ENCODE peak calls at places on chromosomes 4 and X, in six cellular contexts. D is lung, T is PC-9, G is upper lobe of right lung, I is right lobe of liver, Z is uterus. U is an unnamed sample. For H3K9me3, the result is how much of the 10 kb centered on the place peaks cover.

GRCh38 chr4:153154010-153154975 is 50.0 kb upstream of the TRIM2 start:
- DNase-seq in D (peak), I (no peak), T (peak), G (no peak), Z (no peak), U (no peak)

GRCh38 chr4:41505161-41505653 is 32.8 kb upstream of the LIMCH1 start:
- DNase-seq in Z (no peak), I (no peak), T (no peak), G (no peak), D (no peak), U (peak)

GRCh38 chr4:96193061-96193460 is 353.2 kb downstream of the PDHA2 start:
- DNase-seq in Z (no peak), D (no peak), T (no peak), G (no peak), I (no peak), U (no peak)

GRCh38 chrX:4735299-4735698 is 1021.9 kb upstream of the PRKX start:
- DNase-seq in D (no peak), T (no peak), Z (no peak), I (no peak), G (no peak), U (no peak)

GRCh38 chr4:81919238-81919637 is 447.5 kb upstream of the RASGEF1B start:
- DNase-seq in Z (no peak), D (no peak), T (no peak), G (no peak), I (no peak), U (no peak)

GRCh38 chr4:3801931-3802550 is 35.9 kb downstream of the ADRA2C start:
- DNase-seq in Z (no peak), T (no peak), I (no peak), G (no peak), D (no peak), U (no peak)

GRCh38 chrX:45767021-45767491 is 566.4 kb upstream of the DIPK2B start:
- DNase-seq in Z (no peak), I (no peak), G (no peak), T (no peak), D (no peak), U (no peak)

GRCh38 chr4:118816538-118817177 is 19.3 kb downstream of the SEC24D start:
- DNase-seq in T (no peak), I (no peak), G (no peak), Z (no peak), D (no peak), U (no peak)

GRCh38 chr4:33226783-33227182 is 2506.6 kb downstream of the PCDH7 start:
- DNase-seq in T (no peak), G (no peak), I (no peak), Z (no peak), D (no peak), U (no peak)

GRCh38 chrX:10519278-10519677 is 101.1 kb downstream of the MID1 start:
- DNase-seq in I (no peak), D (no peak), Z (no peak), T (no peak), G (no peak), U (no peak)

GRCh38 chrX:66045894-66046293 is 6.0 kb upstream of the VSIG4 start:
- DNase-seq in D (no peak), I (no peak), G (no peak), T (no peak), Z (no peak), U (no peak)

GRCh38 chr4:974668-975067 is 1.3 kb upstream of the DGKQ start:
- DNase-seq in I (no peak), T (no peak), G (no peak), D (no peak), Z (no peak), U (no peak)

GRCh38 chr4:110418641-110419040 is 57.3 kb upstream of the ENPEP start:
- DNase-seq in I (no peak), D (no peak), T (no peak), G (no peak), Z (no peak), U (no peak)

GRCh38 chrX:48961585-48962091 is 4.2 kb upstream of the OTUD5 start:
- DNase-seq in D (no peak), T (no peak), I (no peak), Z (no peak), G (no peak), U (no peak)
- H3K27ac ChIP-seq in D (no peak), T (no peak), I (no peak), Z (no peak), G (no peak), U (no peak)

GRCh38 chrX:137032378-137032694 is 1.5 kb downstream of the GPR101 start:
- DNase-seq in I (no peak), T (no peak), D (no peak), Z (no peak), G (no peak), U (no peak)

GRCh38 chrX:137034508-137034872 is 695 bp upstream of the GPR101 start:
- DNase-seq in D (no peak), Z (no peak), I (no peak), G (no peak), T (no peak), U (no peak)

GRCh38 chrX:137033774-137034507 is at the start of gene GPR101:
- DNase-seq in G (no peak), I (no peak), D (no peak), T (no peak), Z (no peak), U (no peak)

GRCh38 chrX:137031517-137032377 is 2.0 kb downstream of the GPR101 start:
- DNase-seq in Z (no peak), I (peak), G (no peak), T (no peak), D (no peak), U (no peak)

DNA sequence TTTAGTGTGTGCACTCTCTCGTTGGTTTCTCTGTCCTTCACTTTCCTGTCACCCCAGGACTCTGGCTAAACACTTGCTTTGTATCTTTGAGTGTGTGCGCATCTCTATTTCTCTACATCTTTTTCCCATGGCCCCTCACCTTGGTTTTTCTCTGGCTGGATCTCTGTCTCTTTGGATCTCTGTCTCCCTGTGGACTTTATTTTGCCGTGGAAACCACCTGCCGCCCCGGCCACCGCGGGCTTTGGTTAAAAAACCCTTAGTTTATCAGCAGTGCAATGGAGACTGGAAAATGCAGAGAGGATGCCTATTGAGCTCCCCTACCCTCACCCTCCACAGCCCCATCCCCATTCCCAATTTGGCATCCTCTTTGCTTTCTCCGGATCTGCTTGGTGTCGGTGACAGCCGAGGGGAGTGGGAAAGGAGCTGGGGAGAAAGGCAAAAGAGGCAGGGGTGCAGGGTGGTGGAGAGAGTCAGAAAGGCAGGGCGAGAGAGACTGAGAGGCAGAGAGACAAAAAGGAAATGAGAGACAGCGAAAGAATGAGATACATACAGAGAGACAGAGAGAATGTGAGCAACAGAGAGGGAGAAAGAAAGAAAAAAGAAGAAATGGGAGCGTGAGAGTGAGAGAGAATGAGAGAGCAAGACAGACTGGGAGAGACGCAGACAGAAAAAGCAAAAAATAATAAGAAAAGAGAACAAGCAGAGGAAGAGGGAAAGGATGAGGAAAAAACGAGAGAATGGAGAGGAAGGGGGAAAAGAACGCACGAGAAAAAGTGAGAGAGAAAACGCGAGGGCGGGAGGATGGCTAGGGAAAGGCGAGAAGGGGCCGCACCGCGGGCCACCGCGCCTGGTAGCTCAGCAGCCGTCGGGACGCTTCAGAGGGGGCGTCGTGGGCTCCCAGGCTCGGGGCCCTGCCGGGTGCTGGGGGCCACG is 688 bp downstream of the GPR101 start:
- DNase-seq in T (no peak), D (no peak), Z (no peak), I (no peak), G (no peak), U (no peak)
- H3K4me3 ChIP-seq in T (no peak), D (no peak), Z (no peak), I (no peak), G (no peak), U (no peak)

GRCh38 chrX:661154-661553 is 30.6 kb downstream of the SHOX start:
- DNase-seq in T (no peak), D (no peak), G (no peak), I (peak), Z (no peak), U (no peak)
- H3K9me3 ChIP-seq in T (under half), D (under half), G (under half), I (under half), Z (under half), U (under half)

DNA sequence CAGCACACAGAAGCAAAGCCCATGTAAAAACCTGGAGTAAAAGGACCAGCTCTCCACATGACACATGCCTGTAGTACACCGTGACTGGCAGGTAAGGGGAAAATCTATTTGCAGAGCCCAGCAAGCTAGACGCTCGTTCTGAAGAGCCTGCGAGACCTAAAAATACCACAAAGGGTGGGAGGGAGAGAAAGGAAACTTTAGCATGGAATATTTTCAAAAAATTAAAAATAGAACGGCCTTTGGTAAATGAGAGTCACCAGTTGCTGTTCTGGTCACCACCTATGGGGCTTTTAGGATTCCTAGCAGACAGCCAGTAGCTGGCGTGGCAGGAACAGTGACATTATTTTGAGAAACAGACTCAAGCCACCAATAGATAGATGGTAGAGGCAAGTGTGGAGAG is 115.5 kb downstream of the MID1IP1 start:
- DNase-seq in T (no peak), Z (no peak), I (no peak), G (no peak), D (no peak), U (no peak)
- H3K27ac ChIP-seq in T (no peak), Z (no peak), I (no peak), G (no peak), D (no peak), U (peak)

DNA sequence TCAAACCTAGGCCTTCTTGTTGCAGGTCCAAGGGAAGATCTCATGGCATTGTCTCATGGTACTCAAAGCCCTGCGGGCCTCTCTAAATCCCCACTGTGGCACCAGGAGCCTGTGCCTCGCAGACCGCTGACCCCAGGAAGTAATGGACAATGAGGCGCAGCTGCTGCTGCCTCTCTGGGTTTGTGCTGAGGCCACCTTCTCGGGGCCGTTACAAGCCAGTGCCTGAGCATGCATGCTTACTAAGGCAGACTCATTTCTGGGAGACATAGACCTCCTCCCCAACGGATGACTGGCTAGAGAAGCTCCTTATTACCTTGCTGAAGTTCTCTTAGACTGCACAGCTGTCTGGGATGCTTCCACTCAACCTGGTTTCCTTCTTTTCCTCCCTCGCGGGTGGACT is 1.3 kb downstream of the BDH2 start:
- DNase-seq in G (no peak), I (no peak), Z (no peak), D (no peak), T (no peak), U (no peak)
- H3K4me3 ChIP-seq in G (peak), I (peak), Z (peak), D (no peak), T (no peak), U (peak)

GRCh38 chr4:61882381-61882780 is 682.3 kb downstream of the ADGRL3 start:
- DNase-seq in Z (no peak), I (no peak), D (no peak), G (no peak), T (no peak), U (no peak)
- H3K9me3 ChIP-seq in Z (under half), I (under half), D (under half), G (under half), T (under half), U (under half)

GRCh38 chr4:106201373-106201772 is 114.6 kb downstream of the TBCK start:
- DNase-seq in Z (no peak), G (no peak), T (no peak), I (no peak), D (no peak), U (no peak)
- H3K27ac ChIP-seq in Z (no peak), G (no peak), T (no peak), I (no peak), D (no peak), U (no peak)

GRCh38 chr4:183098723-183099536 is at the start of gene WWC2:
- DNase-seq in I (peak), T (peak), Z (peak), D (peak), G (peak), U (peak)
- H3K4me3 ChIP-seq in I (peak), T (peak), Z (peak), D (peak), G (peak), U (peak)

U was measured in heart left ventricle.